ENCODE peak calls at places on chromosomes 5 and 9, in ten cellular contexts. O, A, M, U, H, G, W, L, P and F are unnamed samples.

GRCh38 chr5:157100140-157100679 is 8.6 kb downstream of the HAVCR2 start:
- DNase-seq in O (no peak), A (no peak), M (no peak), U (peak; percentile 10), H (peak; percentile 57), G (no peak), W (no peak), L (peak; percentile 25), P (no peak), F (no peak)

GRCh38 chr9:123034881-123035465 is 1.5 kb downstream of the GPR21 start:
- DNase-seq in O (no peak), A (no peak), M (no peak), U (no peak), H (no peak), G (no peak), W (no peak), L (no peak), P (no peak), F (no peak)

GRCh38 chr9:105447386-105447813 is 434 bp upstream of the FSD1L start:
- DNase-seq in O (no peak), A (no peak), M (no peak), U (no peak), H (no peak), G (no peak), W (no peak), L (no peak), P (no peak), F (no peak)

GRCh38 chr9:17480966-17481365 is 97.9 kb upstream of the SH3GL2 start:
- DNase-seq in O (peak; percentile 11), A (peak; percentile 20), M (no peak), U (no peak), H (no peak), G (no peak), W (no peak), L (no peak), P (no peak), F (no peak)

GRCh38 chr5:109759304-109759703 is 69.6 kb downstream of the MAN2A1 start:
- DNase-seq in O (no peak), A (no peak), M (no peak), U (no peak), H (no peak), G (no peak), W (no peak), L (peak; percentile 48), P (no peak), F (no peak)

GRCh38 chr5:143161893-143162520 is 241.5 kb downstream of the NR3C1 start:
- DNase-seq in O (no peak), A (no peak), M (no peak), U (peak; percentile 43), H (peak; percentile 51), G (no peak), W (no peak), L (no peak), P (no peak), F (no peak)

GRCh38 chr5:76065258-76065657 is 17.9 kb upstream of the SV2C start:
- DNase-seq in O (no peak), A (no peak), M (no peak), U (no peak), H (no peak), G (no peak), W (no peak), L (no peak), P (no peak), F (no peak)

GRCh38 chr5:141705503-141705902 is 23.5 kb upstream of the ARAP3 start:
- DNase-seq in O (no peak), A (no peak), M (no peak), U (no peak), H (no peak), G (no peak), W (no peak), L (no peak), P (no peak), F (no peak)

GRCh38 chr5:33409435-33410146 is 31.2 kb upstream of the TARS1 start:
- DNase-seq in O (peak; percentile 22), A (no peak), M (peak; percentile 53), U (peak; percentile 42), H (no peak), G (no peak), W (peak; percentile 69), L (peak; percentile 11), P (no peak), F (no peak)

GRCh38 chr5:100898504-100899346 is 4.4 kb downstream of the ST8SIA4 start:
- DNase-seq in O (no peak), A (no peak), M (no peak), U (no peak), H (no peak), G (no peak), W (no peak), L (no peak), P (no peak), F (no peak)

GRCh38 chr5:91332267-91333044 is 50.7 kb downstream of the ARRDC3 start:
- DNase-seq in O (no peak), A (no peak), M (no peak), U (no peak), H (no peak), G (no peak), W (no peak), L (peak; percentile 70), P (no peak), F (peak; percentile 15)

GRCh38 chr9:81492710-81493447 is 196.5 kb downstream of the TLE1 start:
- DNase-seq in O (no peak), A (no peak), M (peak; percentile 95), U (no peak), H (no peak), G (peak; percentile 76), W (peak; percentile 98), L (peak; percentile 62), P (no peak), F (peak; percentile 98)

GRCh38 chr9:137031904-137032639 is at the start of gene FUT7:
- DNase-seq in O (no peak), A (no peak), M (no peak), U (no peak), H (peak; percentile 74), G (no peak), W (no peak), L (no peak), P (no peak), F (no peak)

GRCh38 chr9:96161819-96162218 is 140.2 kb downstream of the HSD17B3 start:
- DNase-seq in O (no peak), A (no peak), M (no peak), U (no peak), H (no peak), G (no peak), W (no peak), L (no peak), P (no peak), F (no peak)

GRCh38 chr5:10984021-10984420 is 223.0 kb upstream of the DAP start:
- DNase-seq in O (no peak), A (no peak), M (no peak), U (no peak), H (no peak), G (no peak), W (no peak), L (no peak), P (no peak), F (no peak)

GRCh38 chr9:33329996-33330395 is 39.7 kb downstream of the NFX1 start:
- DNase-seq in O (no peak), A (no peak), M (no peak), U (no peak), H (no peak), G (no peak), W (no peak), L (no peak), P (no peak), F (no peak)

GRCh38 chr9:33331411-33331891 is 41.1 kb downstream of the NFX1 start:
- DNase-seq in O (no peak), A (no peak), M (no peak), U (no peak), H (no peak), G (no peak), W (no peak), L (no peak), P (no peak), F (no peak)

DNA sequence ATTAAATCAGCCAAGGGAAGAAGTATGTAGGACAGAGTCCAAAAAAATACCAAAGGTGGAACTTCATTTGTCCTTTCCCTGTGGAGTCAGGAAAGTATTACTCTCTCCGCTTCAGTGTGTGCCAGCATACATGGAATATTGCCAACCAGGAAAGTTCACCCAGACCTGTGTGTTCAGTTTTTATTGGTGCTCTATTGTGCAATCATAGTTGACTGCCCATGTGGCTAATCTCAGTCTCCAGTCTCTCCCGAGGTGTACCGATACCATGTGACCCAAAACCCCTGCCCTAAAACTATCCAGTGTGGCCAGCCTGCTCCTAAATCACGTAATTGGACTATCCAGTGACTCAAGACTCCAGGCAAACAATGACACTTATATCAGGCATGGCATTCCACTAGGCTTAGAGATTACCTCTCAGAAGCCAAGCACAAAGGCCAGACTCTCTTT is 38.8 kb downstream of the NFX1 start:
- DNase-seq in O (no peak), A (peak; percentile 58), M (peak; percentile 76), U (peak; percentile 81), H (no peak), G (peak; percentile 35), W (peak; percentile 57), L (peak; percentile 59), P (peak; percentile 49), F (peak; percentile 69)
- H3K4me3 ChIP-seq in O (no peak overlapping the region), A (no peak overlapping the region), M (no peak overlapping the region), U (no peak overlapping the region), H (no peak overlapping the region), G (no peak overlapping the region), W (no peak overlapping the region), L (no peak overlapping the region), P (no peak overlapping the region), F (no peak overlapping the region)

GRCh38 chr9:23702311-23702922 is 123.6 kb downstream of the ELAVL2 start:
- DNase-seq in O (no peak), A (no peak), M (no peak), U (no peak), H (no peak), G (no peak), W (no peak), L (no peak), P (no peak), F (no peak)
- TF ChIP-seq CTCF in O (no peak), A (no peak), M (no peak), U (no peak), H (no peak), G (peak; percentile 10), W (no peak), L (no peak), P (no peak), F (no peak)

GRCh38 chr5:145936401-145937131 is at the start of gene SH3RF2:
- DNase-seq in O (peak; percentile 30), A (peak; percentile 82), M (peak; percentile 34), U (peak; percentile 72), H (no peak), G (no peak), W (peak; percentile 36), L (no peak), P (peak; percentile 31), F (peak; percentile 85)
- H3K4me3 ChIP-seq in O (peak within 1 kb of the TSS; percentile 65), A (peak within 1 kb of the TSS; percentile 66), M (peak within 1 kb of the TSS; percentile 68), U (peak within 1 kb of the TSS; percentile 18), H (no peak within 1 kb of the TSS), G (peak within 1 kb of the TSS; percentile 76), W (peak within 1 kb of the TSS; percentile 59), L (peak within 1 kb of the TSS; percentile 42), P (peak within 1 kb of the TSS; percentile 61), F (peak within 1 kb of the TSS; percentile 35)

DNA sequence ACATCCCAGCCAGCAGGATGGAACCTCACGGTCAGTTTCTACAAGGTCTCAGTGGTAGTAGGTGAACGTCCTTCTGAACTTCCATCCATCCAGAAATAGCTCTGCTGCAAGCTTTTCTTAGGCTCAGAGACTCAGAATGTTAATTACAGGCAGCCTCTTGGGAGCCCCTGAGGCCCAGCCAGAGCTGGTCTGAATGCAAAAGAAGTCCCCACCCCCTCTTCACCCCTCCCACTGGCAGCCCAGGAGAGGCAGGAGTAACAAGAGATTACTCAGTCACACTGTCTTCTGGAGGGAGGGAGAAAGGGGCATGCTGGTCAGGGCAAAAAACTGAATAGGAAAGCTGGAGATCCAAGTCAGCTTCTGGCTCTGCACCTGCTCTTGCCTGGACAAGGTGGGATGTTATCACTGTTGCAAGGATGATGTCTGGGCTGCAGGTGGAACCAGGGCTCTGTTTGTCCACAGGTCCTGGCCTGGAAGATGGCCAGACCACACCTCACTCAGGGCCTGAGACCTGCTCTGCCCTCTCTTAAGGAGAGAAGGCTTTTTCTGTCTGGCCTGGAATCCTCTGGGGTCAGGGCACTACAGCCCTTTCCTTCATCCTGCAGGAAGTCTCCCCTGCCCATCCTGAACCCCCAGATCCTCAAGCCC is 9.1 kb downstream of the ENHO start:
- DNase-seq in O (no peak), A (no peak), M (no peak), U (no peak), H (no peak), G (no peak), W (no peak), L (no peak), P (no peak), F (no peak)
- TF ChIP-seq CTCF in O (no peak), A (no peak), M (no peak), U (no peak), H (no peak), G (no peak), W (no peak), L (no peak), P (no peak), F (no peak)